ENCODE peak calls at places on chromosome 5, in five cellular contexts. K is body of pancreas, O is lower leg skin, L is GM12878, F is HepG2. E is an unnamed sample.

GRCh38 chr5:137345396-137345795 is 153.7 kb downstream of the SPOCK1 start:
- DNase-seq in L (no peak), O (no peak), F (no peak), K (no peak), E (no peak)

GRCh38 chr5:174300941-174301761 is 255.6 kb downstream of the NSG2 start:
- DNase-seq in F (no peak), L (no peak), O (peak; percentile 36), K (no peak), E (no peak)

GRCh38 chr5:138663009-138663408 is 87.8 kb upstream of the HSPA9 start:
- DNase-seq in K (peak; percentile 4), L (no peak), F (no peak), O (peak; percentile 72), E (no peak)

GRCh38 chr5:99105216-99105615 is 176.4 kb upstream of the CHD1 start:
- DNase-seq in K (no peak), O (no peak), L (no peak), F (no peak), E (no peak)

GRCh38 chr5:35745666-35746065 is 111.0 kb upstream of the IL7R start:
- DNase-seq in F (no peak), K (no peak), L (no peak), O (no peak), E (no peak)

GRCh38 chr5:33843579-33843978 is 48.2 kb downstream of the ADAMTS12 start:
- DNase-seq in K (no peak), F (no peak), L (no peak), O (no peak), E (no peak)

GRCh38 chr5:127396490-127397155 is 106.0 kb downstream of the MEGF10 start:
- DNase-seq in O (no peak), K (no peak), F (no peak), L (no peak), E (no peak)

GRCh38 chr5:56350030-56350594 is 117.0 kb upstream of the ANKRD55 start:
- DNase-seq in F (peak; percentile 15), K (no peak), O (no peak), L (no peak), E (no peak)

GRCh38 chr5:151638619-151639018 is 47.5 kb upstream of the FAT2 start:
- DNase-seq in O (peak; percentile 64), K (no peak), L (no peak), F (no peak), E (no peak)

GRCh38 chr5:175638305-175638704 is 19.6 kb upstream of the HRH2 start:
- DNase-seq in K (no peak), L (no peak), F (no peak), O (no peak), E (no peak)

GRCh38 chr5:2176581-2176980 is 293.9 kb upstream of the IRX4 start:
- DNase-seq in K (no peak), O (no peak), F (no peak), L (no peak), E (no peak)

GRCh38 chr5:141694479-141694878 is 12.4 kb upstream of the ARAP3 start:
- DNase-seq in O (no peak), F (no peak), L (no peak), K (no peak), E (no peak)

GRCh38 chr5:98933446-98934072 is 4.8 kb upstream of the CHD1 start:
- DNase-seq in F (no peak), O (no peak), K (no peak), L (peak; percentile 59), E (no peak)

GRCh38 chr5:8059337-8059736 is 190.4 kb downstream of the MTRR start:
- DNase-seq in F (no peak), K (no peak), L (no peak), O (no peak), E (no peak)

GRCh38 chr5:174426388-174426787 is 298.0 kb upstream of the MSX2 start:
- DNase-seq in L (no peak), K (no peak), O (no peak), F (no peak), E (no peak)

GRCh38 chr5:60387041-60387440 is 312.9 kb downstream of the DEPDC1B start:
- DNase-seq in O (no peak), F (no peak), L (no peak), K (no peak), E (no peak)

GRCh38 chr5:88829053-88829452 is 53.9 kb downstream of the MEF2C start:
- DNase-seq in O (no peak), K (no peak), F (no peak), L (no peak), E (peak; percentile 15)

GRCh38 chr5:131394128-131394527 is 130.3 kb downstream of the CDC42SE2 start:
- DNase-seq in L (peak; percentile 66), O (no peak), F (no peak), K (peak; percentile 47), E (no peak)

GRCh38 chr5:77781076-77781475 is 4.9 kb upstream of the TBCA start:
- DNase-seq in K (no peak), L (no peak), O (no peak), F (no peak), E (no peak)

GRCh38 chr5:97528941-97529340 is 345.9 kb upstream of the RIOK2 start:
- DNase-seq in O (no peak), F (no peak), K (no peak), L (no peak), E (no peak)

GRCh38 chr5:178526796-178527457 is 63.3 kb downstream of the COL23A1 start:
- DNase-seq in O (no peak), L (no peak), K (no peak), F (no peak), E (no peak)

GRCh38 chr5:72244862-72245371 is 75.1 kb downstream of the MRPS27 start:
- DNase-seq in O (no peak), L (no peak), K (peak; percentile 50), F (peak; percentile 54), E (peak; percentile 79)

GRCh38 chr5:88438006-88438405 is 169.4 kb upstream of the TMEM161B start:
- DNase-seq in F (no peak), O (no peak), L (no peak), K (no peak), E (no peak)

GRCh38 chr5:37770791-37771190 is 69.0 kb downstream of the GDNF start:
- DNase-seq in O (no peak), F (no peak), K (no peak), L (no peak), E (no peak)

GRCh38 chr5:78829811-78830499 is 155.2 kb downstream of the ARSB start:
- DNase-seq in K (peak; percentile 42), L (no peak), O (peak; percentile 89), F (no peak), E (no peak)

GRCh38 chr5:14266686-14267085 is 123.5 kb downstream of the TRIO start:
- DNase-seq in L (no peak), F (no peak), O (no peak), K (no peak), E (peak; percentile 69)

GRCh38 chr5:14266171-14266570 is 123.0 kb downstream of the TRIO start:
- DNase-seq in O (no peak), F (no peak), K (no peak), L (no peak), E (no peak)

GRCh38 chr5:14263700-14264099 is 120.6 kb downstream of the TRIO start:
- DNase-seq in O (no peak), L (no peak), K (no peak), F (no peak), E (no peak)

GRCh38 chr5:14265574-14265973 is 122.4 kb downstream of the TRIO start:
- DNase-seq in K (no peak), F (peak; percentile 53), L (no peak), O (no peak), E (no peak)

GRCh38 chr5:14264605-14265316 is 121.6 kb downstream of the TRIO start:
- DNase-seq in K (peak; percentile 89), O (peak; percentile 98), F (peak; percentile 78), L (no peak), E (peak; percentile 91)
- TF ChIP-seq POLR2A in K (no peak), O (no peak), F (peak; percentile 64), L (peak; percentile 51), E (no peak)

GRCh38 chr5:68248896-68249295 is 33.3 kb downstream of the PIK3R1 start:
- DNase-seq in F (no peak), K (no peak), L (no peak), O (no peak), E (no peak)
- TF ChIP-seq POLR2A in F (no peak), K (no peak), L (no peak), O (no peak), E (no peak)

GRCh38 chr5:91095321-91095720 is 287.8 kb downstream of the ARRDC3 start:
- DNase-seq in L (no peak), F (no peak), O (no peak), K (no peak), E (no peak)
- TF ChIP-seq POLR2A in L (no peak), F (no peak), O (no peak), K (no peak), E (no peak)

DNA sequence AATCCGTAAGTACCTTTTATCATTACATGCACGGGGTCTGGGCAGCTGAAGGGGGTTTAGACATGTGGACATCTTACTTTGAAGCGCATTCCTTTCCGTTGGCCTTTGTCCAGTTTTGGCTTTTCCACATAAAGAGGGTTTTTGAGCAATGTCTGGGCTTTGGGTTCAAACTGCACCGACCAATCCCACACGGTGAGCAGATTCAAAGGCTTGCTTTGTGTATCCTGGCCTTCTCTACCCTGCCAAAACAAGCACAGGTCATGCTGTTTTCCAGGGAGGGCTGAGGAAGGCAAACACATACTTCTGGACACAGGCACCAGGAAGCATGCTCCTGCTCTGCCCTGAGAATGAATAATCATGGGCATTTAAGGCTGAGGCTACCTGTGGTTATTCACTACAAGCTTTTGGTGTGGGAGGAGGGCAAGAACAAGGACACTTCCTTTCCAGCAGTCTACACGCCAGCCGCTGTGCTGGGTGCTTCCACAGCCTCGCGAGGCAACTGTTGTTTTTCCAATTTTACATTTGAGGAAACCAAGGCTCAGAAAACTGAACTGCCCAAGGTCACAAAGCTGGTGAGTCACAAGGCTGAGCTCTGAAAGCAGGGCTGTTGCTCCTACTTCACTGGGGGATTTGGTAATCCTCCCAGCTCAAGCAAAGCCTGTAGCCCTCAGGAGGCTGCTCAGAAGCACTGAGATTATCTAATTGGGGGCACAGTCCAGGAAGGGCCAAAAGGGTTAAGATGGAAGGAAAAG is 59.8 kb upstream of the GOLPH3 start:
- DNase-seq in O (no peak), K (peak; percentile 81), F (peak; percentile 100), L (no peak), E (no peak)
- TF ChIP-seq POLR2A in O (no peak), K (no peak), F (peak; percentile 69), L (no peak), E (no peak)

GRCh38 chr5:177496111-177497010 is 1.0 kb downstream of the PDLIM7 start:
- DNase-seq in L (no peak), F (peak; percentile 85), K (peak; percentile 70), O (no peak), E (peak; percentile 66)
- TF ChIP-seq POLR2A in L (peak; percentile 31), F (no peak), K (no peak), O (no peak), E (no peak)

DNA sequence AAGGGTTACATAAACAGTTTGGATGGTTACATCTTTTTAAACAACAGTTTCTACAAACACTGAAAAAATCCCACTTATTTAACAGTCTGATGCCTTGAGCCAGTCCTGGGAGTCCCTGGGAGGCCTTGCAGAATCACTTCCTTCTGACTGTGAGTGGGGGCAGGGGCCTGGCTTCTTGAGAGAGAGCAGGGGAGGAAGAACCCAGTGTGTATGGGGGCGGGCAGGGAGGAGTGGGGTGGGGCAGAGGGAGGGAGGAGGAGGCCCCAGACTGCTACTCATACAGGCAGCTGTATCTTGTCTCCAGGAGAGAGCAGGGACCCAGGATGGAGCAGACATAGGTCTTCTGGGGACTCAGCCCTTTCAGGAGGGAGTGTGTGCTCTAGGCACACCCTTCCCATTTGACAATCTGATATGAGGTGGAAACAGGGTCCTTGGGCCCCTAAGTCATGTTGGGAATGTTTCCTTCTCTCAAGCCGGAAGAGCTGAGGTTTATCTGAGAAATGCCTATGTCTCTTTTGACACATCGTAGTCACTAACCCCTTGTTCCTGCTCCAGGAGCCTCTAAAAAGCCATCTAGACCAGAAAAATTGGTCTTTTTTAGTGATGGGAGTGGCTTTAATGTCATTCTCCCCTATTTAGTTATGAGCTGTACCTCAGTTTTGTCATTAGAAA is 52.8 kb downstream of the IRF1 start:
- DNase-seq in K (peak; percentile 49), O (peak; percentile 93), F (no peak), L (no peak), E (peak; percentile 57)
- TF ChIP-seq POLR2A in K (no peak), O (no peak), F (no peak), L (peak; percentile 36), E (no peak)